ENCODE peak calls at places on chromosomes 7 and 10, in four cellular contexts. One of them, this sample, is unnamed.
A peak's percentile ranks its signal among the peaks of the same experiment; 100 is the strongest.

GRCh38 chr10:16521311-16522016 is at the start of gene C1QL3:
- DNase-seq in mesenchymal stem cell: peak; percentile 30
- DNase-seq in IMR-90: peak; percentile 21
- DNase-seq in H9: peak; percentile 51
- DNase-seq in this sample: peak; percentile 55

GRCh38 chr7:9488555-9488954 is 1055.1 kb downstream of the NXPH1 start:
- DNase-seq in H9: no peak
- DNase-seq in IMR-90: peak; percentile 19
- DNase-seq in mesenchymal stem cell: peak; percentile 90
- DNase-seq in this sample: peak; percentile 27

GRCh38 chr7:159115601-159116501 is 28.8 kb downstream of the VIPR2 start:
- DNase-seq in mesenchymal stem cell: no peak
- DNase-seq in IMR-90: no peak
- DNase-seq in H9: no peak
- DNase-seq in this sample: no peak

GRCh38 chr7:36999851-37000480 is 275.7 kb upstream of the AOAH start:
- DNase-seq in mesenchymal stem cell: no peak
- DNase-seq in IMR-90: no peak
- DNase-seq in H9: no peak
- DNase-seq in this sample: no peak

GRCh38 chr10:7337431-7338171 is 73.2 kb downstream of the SFMBT2 start:
- DNase-seq in mesenchymal stem cell: no peak
- DNase-seq in IMR-90: no peak
- DNase-seq in H9: no peak
- DNase-seq in this sample: no peak

GRCh38 chr7:155254018-155254417 is 43.7 kb upstream of the INSIG1 start:
- DNase-seq in mesenchymal stem cell: no peak
- DNase-seq in IMR-90: no peak
- DNase-seq in H9: no peak
- DNase-seq in this sample: no peak

GRCh38 chr7:45092100-45092930 is 3.5 kb upstream of the NACAD start:
- DNase-seq in IMR-90: peak; percentile 52
- DNase-seq in H9: no peak
- DNase-seq in mesenchymal stem cell: peak; percentile 34
- DNase-seq in this sample: peak; percentile 69

GRCh38 chr7:140079121-140079536 is 16.4 kb upstream of the PARP12 start:
- DNase-seq in H9: peak; percentile 82
- DNase-seq in IMR-90: peak; percentile 83
- DNase-seq in mesenchymal stem cell: peak; percentile 12
- DNase-seq in this sample: peak; percentile 82

GRCh38 chr10:49751216-49751615 is 10.9 kb downstream of the OGDHL start:
- DNase-seq in IMR-90: no peak
- DNase-seq in mesenchymal stem cell: no peak
- DNase-seq in H9: peak; percentile 15
- DNase-seq in this sample: no peak

GRCh38 chr10:103254113-103254512 is 8.4 kb downstream of the RPEL1 start:
- DNase-seq in IMR-90: no peak
- DNase-seq in H9: no peak
- DNase-seq in mesenchymal stem cell: no peak
- DNase-seq in this sample: no peak

GRCh38 chr7:104883248-104883717 is 130.7 kb upstream of the KMT2E start:
- DNase-seq in H9: no peak
- DNase-seq in mesenchymal stem cell: peak; percentile 4
- DNase-seq in IMR-90: no peak
- DNase-seq in this sample: no peak
- H3K9ac ChIP-seq in H9: no peak overlapping the region
- H3K9ac ChIP-seq in mesenchymal stem cell: peak overlapping the region; percentile 53
- H3K9ac ChIP-seq in IMR-90: no peak overlapping the region
- H3K9ac ChIP-seq in this sample: no peak overlapping the region

DNA sequence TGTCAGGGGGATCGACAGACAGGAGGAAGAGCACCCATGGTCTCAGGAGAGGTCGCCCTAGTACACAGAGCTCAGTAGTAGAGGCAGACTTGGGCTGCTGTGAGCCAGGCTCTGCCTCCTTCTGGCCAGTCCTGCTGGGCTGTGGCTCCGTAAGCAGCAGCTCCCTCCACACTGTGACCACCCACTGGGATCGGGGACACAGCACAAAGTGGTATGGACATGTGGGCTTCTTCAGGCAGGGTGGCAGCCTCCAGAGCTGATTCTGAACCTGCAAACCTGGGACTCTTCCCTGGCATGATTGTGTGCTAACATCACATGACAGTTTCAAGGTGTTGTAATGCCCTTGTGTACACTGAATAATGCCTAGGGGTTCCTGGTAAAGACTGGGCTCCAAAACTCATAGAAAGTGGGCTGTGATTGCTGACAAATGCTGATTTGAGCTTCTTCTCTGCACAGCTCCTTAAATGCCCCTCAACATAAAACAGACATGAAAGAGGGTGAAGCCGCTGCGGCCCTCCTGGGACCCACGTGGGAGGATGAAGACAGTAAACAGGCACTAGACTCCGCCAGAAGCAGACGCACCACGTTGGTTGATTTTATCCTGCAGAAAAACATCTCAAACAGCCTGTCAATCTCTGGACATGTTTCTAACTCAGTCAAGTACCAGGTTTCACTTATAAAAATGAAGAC is 76.7 kb downstream of the GPR26 start:
- DNase-seq in H9: no peak
- DNase-seq in mesenchymal stem cell: no peak
- DNase-seq in IMR-90: no peak
- DNase-seq in this sample: no peak
- H4K8ac ChIP-seq in H9: no peak overlapping the region
- H4K8ac ChIP-seq in mesenchymal stem cell: no peak overlapping the region
- H4K8ac ChIP-seq in IMR-90: no peak overlapping the region
- H4K8ac ChIP-seq in this sample: no peak overlapping the region

DNA sequence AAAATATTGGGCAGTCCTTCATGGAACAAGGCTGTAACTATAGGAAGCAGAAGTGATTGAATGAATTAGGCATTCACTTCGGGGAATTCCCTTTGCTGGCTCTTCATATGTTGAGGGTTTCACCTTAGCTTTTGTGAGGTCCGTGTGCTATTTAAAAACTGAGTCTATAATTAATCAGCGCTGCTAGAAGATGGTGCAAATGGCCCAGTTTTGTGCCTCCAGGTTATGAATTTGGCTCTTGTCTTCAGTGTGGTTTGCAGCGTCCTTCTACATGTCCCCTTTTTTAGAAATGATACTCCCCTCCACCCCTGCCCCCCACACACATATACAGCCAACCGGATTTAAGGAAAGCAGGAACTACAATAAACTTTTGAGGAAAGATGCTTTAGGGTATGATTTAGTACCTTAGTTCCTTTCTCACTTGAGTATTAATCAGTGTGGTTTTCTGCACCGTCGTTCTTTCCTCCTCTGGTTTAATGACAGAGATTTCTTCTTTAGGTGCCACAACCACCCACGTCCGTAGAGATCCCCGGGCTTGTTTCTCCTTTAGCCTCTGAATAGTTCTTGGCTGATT is 110.6 kb upstream of the SAMD8 start:
- DNase-seq in IMR-90: no peak
- DNase-seq in mesenchymal stem cell: no peak
- DNase-seq in H9: no peak
- DNase-seq in this sample: no peak
- H3K9ac ChIP-seq in IMR-90: no peak overlapping the region
- H3K9ac ChIP-seq in mesenchymal stem cell: no peak overlapping the region
- H3K9ac ChIP-seq in H9: no peak overlapping the region
- H3K9ac ChIP-seq in this sample: no peak overlapping the region

GRCh38 chr10:28733647-28734046 is 56.3 kb downstream of the BAMBI start:
- DNase-seq in IMR-90: no peak
- DNase-seq in H9: no peak
- DNase-seq in mesenchymal stem cell: no peak
- DNase-seq in this sample: peak; percentile 49

GRCh38 chr10:28738200-28738599 is 60.9 kb downstream of the BAMBI start:
- DNase-seq in mesenchymal stem cell: no peak
- DNase-seq in IMR-90: no peak
- DNase-seq in H9: no peak
- DNase-seq in this sample: peak; percentile 42

GRCh38 chr10:28733245-28733644 is 55.9 kb downstream of the BAMBI start:
- DNase-seq in mesenchymal stem cell: no peak
- DNase-seq in H9: no peak
- DNase-seq in IMR-90: no peak
- DNase-seq in this sample: no peak

GRCh38 chr10:28737096-28737495 is 59.8 kb downstream of the BAMBI start:
- DNase-seq in H9: no peak
- DNase-seq in mesenchymal stem cell: no peak
- DNase-seq in IMR-90: no peak
- DNase-seq in this sample: no peak

DNA sequence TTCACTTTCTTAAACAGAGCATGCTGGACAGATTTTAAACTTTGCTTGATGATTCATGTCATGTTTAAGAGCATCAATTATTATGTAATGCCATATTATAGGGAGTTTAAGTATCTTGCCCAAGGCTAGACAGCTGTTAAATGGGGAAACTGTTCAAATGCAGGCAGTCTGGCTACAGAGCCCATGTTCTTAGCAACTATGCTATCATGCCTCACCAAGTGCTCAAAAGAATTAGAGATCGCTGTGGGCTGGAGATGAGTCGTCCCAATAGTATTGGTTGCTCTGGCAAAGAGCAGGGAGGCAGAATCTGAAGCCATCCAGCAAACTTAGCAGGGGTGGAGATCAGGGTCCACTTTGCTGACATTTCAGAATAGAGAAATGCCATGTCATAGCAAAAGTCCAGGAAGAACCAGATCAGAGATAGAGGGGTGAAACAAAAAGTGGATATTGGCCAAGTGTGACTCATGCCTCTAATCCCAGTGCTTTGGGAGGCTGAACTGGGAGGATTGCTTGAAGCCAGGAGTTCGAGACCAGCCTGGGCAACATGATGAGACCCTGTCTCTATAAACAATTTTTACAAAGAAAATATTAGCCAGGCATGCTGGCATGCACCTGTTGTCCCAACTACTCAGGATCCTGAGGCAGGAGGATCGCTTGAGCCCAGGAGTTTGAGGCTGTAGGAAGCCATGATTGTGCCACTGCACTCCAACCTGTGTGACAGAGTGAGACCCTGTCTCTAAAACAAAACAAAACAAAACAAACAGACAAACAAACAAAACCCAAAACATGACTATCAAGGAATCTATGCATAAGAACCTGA is 57.8 kb downstream of the BAMBI start:
- DNase-seq in mesenchymal stem cell: peak; percentile 98
- DNase-seq in H9: no peak
- DNase-seq in IMR-90: peak; percentile 96
- DNase-seq in this sample: peak; percentile 89
- H4K8ac ChIP-seq in mesenchymal stem cell: peak overlapping the region; percentile 48
- H4K8ac ChIP-seq in H9: no peak overlapping the region
- H4K8ac ChIP-seq in IMR-90: no peak overlapping the region
- H4K8ac ChIP-seq in this sample: no peak overlapping the region

GRCh38 chr10:14923972-14924371 is 29.9 kb downstream of the DCLRE1C start:
- DNase-seq in H9: no peak
- DNase-seq in IMR-90: no peak
- DNase-seq in mesenchymal stem cell: no peak
- DNase-seq in this sample: no peak

GRCh38 chr10:14917827-14918226 is 36.1 kb downstream of the DCLRE1C start:
- DNase-seq in H9: no peak
- DNase-seq in mesenchymal stem cell: no peak
- DNase-seq in IMR-90: no peak
- DNase-seq in this sample: no peak

GRCh38 chr10:14916600-14916999 is 37.3 kb downstream of the DCLRE1C start:
- DNase-seq in H9: no peak
- DNase-seq in IMR-90: no peak
- DNase-seq in mesenchymal stem cell: no peak
- DNase-seq in this sample: no peak

GRCh38 chr10:14918964-14919363 is 34.9 kb downstream of the DCLRE1C start:
- DNase-seq in IMR-90: no peak
- DNase-seq in mesenchymal stem cell: no peak
- DNase-seq in H9: no peak
- DNase-seq in this sample: no peak
- H3K9ac ChIP-seq in IMR-90: no peak overlapping the region
- H3K9ac ChIP-seq in mesenchymal stem cell: no peak overlapping the region
- H3K9ac ChIP-seq in H9: no peak overlapping the region
- H3K9ac ChIP-seq in this sample: no peak overlapping the region

DNA sequence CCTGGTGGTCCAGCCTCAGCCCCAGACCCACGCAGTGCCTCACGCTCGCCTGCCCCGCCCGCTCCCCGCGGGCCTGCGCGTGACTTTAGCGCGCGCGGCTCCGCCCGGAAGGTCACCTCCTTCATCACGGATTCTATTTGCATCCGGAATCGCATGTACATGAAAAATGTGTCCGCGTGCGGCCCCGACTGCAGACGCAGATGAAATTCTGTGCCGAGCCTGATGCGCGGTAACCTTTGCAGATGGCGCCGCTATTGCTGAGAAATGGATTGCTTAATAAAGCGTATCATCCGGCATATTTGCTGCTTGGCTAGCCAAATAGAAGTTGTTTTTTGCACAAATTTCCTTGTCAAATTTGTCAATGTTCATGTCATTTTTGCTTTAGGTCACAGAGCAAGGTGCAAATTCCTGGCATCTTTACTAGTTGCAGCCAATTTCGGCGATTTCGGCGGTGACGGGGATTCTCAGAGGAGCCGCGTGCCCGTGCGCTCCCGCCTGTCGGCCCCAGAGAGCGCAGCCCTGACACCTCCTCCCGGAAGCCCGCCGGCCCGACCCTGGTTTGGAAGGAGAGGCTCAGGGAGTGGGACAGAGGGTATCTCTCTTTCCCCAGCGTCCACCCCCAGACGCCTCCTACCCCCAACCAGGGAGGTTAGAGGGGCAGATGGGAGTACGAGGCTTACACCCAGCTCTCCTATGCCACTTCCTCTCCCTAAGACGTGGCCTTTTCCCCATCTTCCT is 85.9 kb upstream of the PAX2 start:
- DNase-seq in mesenchymal stem cell: no peak
- DNase-seq in IMR-90: no peak
- DNase-seq in H9: peak; percentile 49
- DNase-seq in this sample: no peak
- H4K8ac ChIP-seq in mesenchymal stem cell: no peak overlapping the region
- H4K8ac ChIP-seq in IMR-90: no peak overlapping the region
- H4K8ac ChIP-seq in H9: no peak overlapping the region
- H4K8ac ChIP-seq in this sample: no peak overlapping the region